ENCODE peak calls at places on chromosomes 5 and 9, in seven cellular contexts. I, F, T, E, Q, G and S are unnamed samples.

GRCh38 chr9:70131296-70131695 is 87.6 kb downstream of the MAMDC2 start:
- DNase-seq in E (no peak), T (no peak), F (no peak), G (no peak), I (no peak), Q (no peak), S (no peak)

GRCh38 chr9:89444212-89444611 is 53.7 kb downstream of the SEMA4D start:
- DNase-seq in G (no peak), F (no peak), E (no peak), T (no peak), I (no peak), Q (no peak), S (no peak)

GRCh38 chr5:174793684-174794328 is 69.4 kb downstream of the MSX2 start:
- DNase-seq in Q (peak; percentile 68), E (no peak), I (peak; percentile 85), F (peak; percentile 90), G (peak; percentile 29), T (peak; percentile 29), S (peak; percentile 61)

GRCh38 chr5:168204165-168204564 is 87.3 kb upstream of the WWC1 start:
- DNase-seq in I (no peak), T (no peak), Q (no peak), F (no peak), E (no peak), G (no peak), S (no peak)

GRCh38 chr5:41707853-41708603 is 162.2 kb downstream of the OXCT1 start:
- DNase-seq in Q (peak; percentile 48), I (no peak), E (no peak), F (peak; percentile 78), G (peak; percentile 21), T (peak; percentile 7), S (peak; percentile 80)

GRCh38 chr5:1987471-1987870 is 104.7 kb upstream of the IRX4 start:
- DNase-seq in F (no peak), E (no peak), Q (no peak), T (no peak), I (no peak), G (no peak), S (no peak)

GRCh38 chr5:86786955-86787354 is 169.2 kb downstream of the COX7C start:
- DNase-seq in E (no peak), T (no peak), G (no peak), Q (no peak), F (no peak), I (no peak), S (no peak)

GRCh38 chr9:132061526-132061925 is 18.1 kb downstream of the MED27 start:
- DNase-seq in G (no peak), F (no peak), I (no peak), Q (no peak), T (no peak), E (no peak), S (no peak)

GRCh38 chr9:83583151-83584014 is 39.6 kb upstream of the IDNK start:
- DNase-seq in F (peak; percentile 91), Q (peak; percentile 35), I (peak; percentile 76), E (no peak), G (peak; percentile 48), T (peak; percentile 45), S (peak; percentile 64)

GRCh38 chr5:82734291-82734690 is 342.9 kb downstream of the TMEM167A start:
- DNase-seq in G (no peak), I (no peak), F (no peak), T (no peak), Q (no peak), E (no peak), S (no peak)

GRCh38 chr9:2469681-2470141 is 151.9 kb upstream of the VLDLR start:
- DNase-seq in E (no peak), F (peak; percentile 41), I (no peak), G (no peak), T (peak; percentile 14), Q (peak; percentile 51), S (peak; percentile 41)

DNA sequence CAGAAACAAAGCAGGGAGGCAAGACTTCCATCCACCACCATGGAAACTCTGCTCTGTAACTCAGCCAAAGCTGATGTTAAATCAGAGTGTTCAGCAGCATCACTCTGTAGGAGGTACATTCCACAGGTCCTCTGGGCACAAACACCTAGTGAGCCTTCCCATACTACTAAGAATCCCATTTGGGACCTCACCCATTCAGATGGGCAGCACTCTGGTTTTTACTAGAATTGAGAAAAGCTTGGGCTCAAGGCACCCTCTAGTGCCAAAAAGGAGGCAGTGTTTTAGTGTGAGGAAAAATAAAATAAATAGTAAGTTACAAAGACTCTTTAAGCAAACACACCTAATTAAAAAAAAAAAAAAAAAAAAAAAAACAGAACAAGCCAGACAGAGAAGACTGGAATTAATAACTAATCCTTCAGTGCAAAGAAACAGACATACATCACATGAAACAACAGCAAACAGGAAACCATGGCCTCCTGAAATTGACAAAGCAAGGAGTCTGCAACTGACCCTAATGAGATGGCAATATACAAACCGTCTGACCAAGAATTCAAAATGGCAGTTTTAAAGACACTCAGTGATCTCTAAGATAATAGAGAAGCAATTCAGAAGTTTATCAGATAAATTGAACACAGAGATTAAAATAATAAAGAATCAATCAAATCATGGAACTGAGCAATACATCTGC is 159.5 kb downstream of the GNA14 start:
- DNase-seq in F (peak; percentile 79), G (peak; percentile 7), Q (peak; percentile 11), I (no peak), T (peak; percentile 5), E (no peak), S (peak; percentile 44)
- TF ChIP-seq CTCF in F (peak; percentile 71), G (peak; percentile 64), Q (peak; percentile 27), I (peak; percentile 33), T (peak; percentile 59), E (peak; percentile 59), S (peak; percentile 61)

DNA sequence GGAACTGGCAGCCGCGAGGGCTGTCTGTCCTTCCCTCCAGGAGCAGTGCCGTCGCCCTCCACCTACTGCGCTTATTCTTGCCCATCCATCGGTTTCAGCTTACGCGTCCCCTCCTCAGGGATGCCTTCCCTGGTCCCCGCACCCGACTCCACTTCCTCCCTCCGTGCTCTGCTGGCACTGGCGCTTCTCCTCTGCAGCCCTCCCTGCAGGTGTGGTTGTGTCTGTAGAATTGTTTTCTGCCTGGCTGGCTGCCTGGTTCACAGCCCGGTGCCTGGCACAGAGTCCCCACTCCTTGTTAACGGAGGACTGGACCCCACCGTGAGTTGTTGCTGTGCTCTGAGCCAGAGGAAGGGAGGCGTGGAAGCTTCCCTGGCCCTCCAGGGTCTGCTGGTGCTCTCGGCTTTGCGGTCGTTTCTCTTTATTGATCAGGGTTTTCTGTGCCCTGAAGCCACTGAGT is 5.7 kb downstream of the NTMT1 start:
- DNase-seq in T (no peak), F (no peak), I (no peak), G (no peak), E (no peak), Q (no peak), S (no peak)
- H3K36me3 ChIP-seq in T (peaks cover 92% of the 10 kb centered on the region), F (no peaks in the 10 kb centered on the region), I (no peaks in the 10 kb centered on the region), G (peaks cover 69% of the 10 kb centered on the region), E (no peaks in the 10 kb centered on the region), Q (no peaks in the 10 kb centered on the region), S (no peaks in the 10 kb centered on the region)

GRCh38 chr5:146640285-146640896 is 124.4 kb upstream of the GPR151 start:
- DNase-seq in G (no peak), Q (no peak), I (peak; percentile 64), T (no peak), F (no peak), E (no peak), S (peak; percentile 11)
- H3K9me2 ChIP-seq in G (no peaks in the 10 kb centered on the region), Q (no peaks in the 10 kb centered on the region), I (no peaks in the 10 kb centered on the region), T (no peaks in the 10 kb centered on the region), F (no peaks in the 10 kb centered on the region), E (no peaks in the 10 kb centered on the region), S (no peaks in the 10 kb centered on the region)

DNA sequence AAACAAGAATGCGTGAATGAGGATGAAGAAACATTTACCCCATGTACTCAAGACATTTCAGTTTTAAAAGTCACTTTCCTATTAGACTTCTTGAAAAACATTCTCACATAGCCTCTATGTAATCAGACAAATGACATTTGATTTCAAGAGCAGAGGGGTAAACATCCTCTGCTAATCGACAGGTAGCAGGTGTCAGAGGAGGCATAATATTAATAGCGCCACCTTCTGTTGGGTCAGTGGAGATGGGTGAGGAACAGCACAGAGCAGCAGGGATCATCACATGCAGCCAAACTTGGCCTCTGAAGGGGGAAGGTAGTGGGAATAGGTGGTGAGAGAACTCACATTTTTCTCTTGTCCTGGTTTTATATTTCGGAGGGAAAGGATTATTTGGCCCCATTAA is 3.3 kb upstream of the LSM11 start:
- DNase-seq in E (no peak), T (peak; percentile 54), I (peak; percentile 23), G (peak; percentile 19), F (peak; percentile 79), Q (peak; percentile 38), S (peak; percentile 59)
- TF ChIP-seq CTCF in E (peak; percentile 67), T (peak; percentile 85), I (peak; percentile 38), G (peak; percentile 82), F (peak; percentile 86), Q (peak; percentile 66), S (peak; percentile 94)

DNA sequence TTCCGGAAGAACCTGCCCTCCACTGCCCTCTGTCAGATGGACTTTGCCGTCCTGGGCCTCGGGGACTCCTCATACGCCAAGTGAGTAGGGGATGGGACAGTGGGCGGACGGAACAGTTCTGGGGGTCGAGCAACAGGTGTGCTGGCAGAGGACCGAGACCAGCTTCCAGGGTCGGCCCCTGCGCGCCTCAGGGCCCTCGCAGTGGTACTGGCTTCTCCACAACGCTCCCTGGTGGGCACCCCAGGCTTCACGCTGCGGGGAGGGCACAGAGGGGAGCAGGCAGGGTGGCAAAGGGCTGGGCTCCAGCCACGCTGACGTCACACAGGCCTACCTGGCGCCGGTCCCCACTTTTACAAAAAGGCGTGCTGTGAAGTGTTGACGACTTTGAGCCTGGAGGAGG is 7.0 kb downstream of the NDOR1 start:
- DNase-seq in E (no peak), G (no peak), Q (no peak), T (no peak), I (no peak), F (no peak), S (no peak)
- H3K36me3 ChIP-seq in E (no peaks in the 10 kb centered on the region), G (peaks cover 7% of the 10 kb centered on the region), Q (no peaks in the 10 kb centered on the region), T (peaks cover 61% of the 10 kb centered on the region), I (no peaks in the 10 kb centered on the region), F (no peaks in the 10 kb centered on the region), S (no peaks in the 10 kb centered on the region)

GRCh38 chr5:154078305-154078704 is 39.5 kb downstream of the MFAP3 start:
- DNase-seq in T (no peak), G (no peak), Q (no peak), F (peak; percentile 32), E (peak; percentile 40), I (no peak), S (peak; percentile 59)

GRCh38 chr5:154072782-154073171 is 34.0 kb downstream of the MFAP3 start:
- DNase-seq in E (no peak), I (no peak), T (no peak), F (no peak), G (no peak), Q (no peak), S (no peak)

GRCh38 chr5:154076240-154076922 is 37.6 kb downstream of the MFAP3 start:
- DNase-seq in Q (no peak), G (no peak), E (no peak), T (no peak), I (no peak), F (no peak), S (no peak)

GRCh38 chr5:154081246-154081645 is 42.5 kb downstream of the MFAP3 start:
- DNase-seq in F (no peak), G (no peak), T (no peak), Q (no peak), I (no peak), E (no peak), S (no peak)

DNA sequence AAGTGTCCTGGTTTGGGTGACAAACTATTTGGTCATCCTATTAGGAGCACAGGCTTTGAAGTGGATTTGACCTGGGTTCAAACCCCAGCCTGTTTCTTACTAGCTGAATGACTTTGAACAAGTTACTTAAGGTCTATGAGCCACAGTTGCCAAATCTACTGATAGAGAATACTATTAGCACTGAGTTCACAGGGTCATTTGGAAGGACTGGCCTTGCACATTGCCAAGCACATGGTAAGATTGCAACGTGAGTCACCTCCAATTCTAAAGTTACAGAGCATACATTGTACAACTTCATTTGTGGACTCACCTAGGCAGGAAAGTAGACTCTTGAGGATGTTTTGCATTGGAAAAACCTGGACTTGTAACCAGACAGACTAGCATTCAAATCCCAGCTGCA is 38.9 kb downstream of the MFAP3 start:
- DNase-seq in Q (no peak), F (no peak), G (no peak), I (peak; percentile 43), T (no peak), E (peak; percentile 94), S (peak; percentile 71)
- H3K9me2 ChIP-seq in Q (no peaks in the 10 kb centered on the region), F (no peaks in the 10 kb centered on the region), G (no peaks in the 10 kb centered on the region), I (no peaks in the 10 kb centered on the region), T (no peaks in the 10 kb centered on the region), E (no peaks in the 10 kb centered on the region), S (no peaks in the 10 kb centered on the region)